ENCODE peak calls at places on chromosomes 3 and 15, in six cellular contexts. Q is T-helper 22 cell, E is body of pancreas, J is left ventricle myocardium superior, P is EL, R is choroid plexus epithelial cell. T is an unnamed sample.

GRCh38 chr3:69088033-69088432 is 3.3 kb downstream of the ARL6IP5 start:
- DNase-seq in Q (no peak), E (no peak), J (no peak), P (peak), R (peak), T (no peak)

GRCh38 chr3:120854908-120855526 is 53.0 kb upstream of the STXBP5L start:
- DNase-seq in Q (no peak), E (no peak), J (no peak), P (no peak), R (no peak), T (no peak)

GRCh38 chr3:110526732-110527727 is 544.6 kb upstream of the NECTIN3 start:
- DNase-seq in Q (no peak), E (no peak), J (no peak), P (peak), R (peak), T (no peak)

GRCh38 chr15:69648775-69649735 is 196.4 kb downstream of the RPLP1 start:
- DNase-seq in Q (no peak), E (no peak), J (no peak), P (no peak), R (no peak), T (no peak)

GRCh38 chr3:72380193-72380592 is 468.1 kb downstream of the SHQ1 start:
- DNase-seq in Q (no peak), E (no peak), J (no peak), P (peak), R (peak), T (no peak)

GRCh38 chr3:43726511-43726910 is 35.8 kb downstream of the ABHD5 start:
- DNase-seq in Q (no peak), E (no peak), J (no peak), P (no peak), R (peak), T (no peak)

GRCh38 chr3:182740710-182741109 is 52.6 kb upstream of the ATP11B start:
- DNase-seq in Q (no peak), E (no peak), J (no peak), P (no peak), R (no peak), T (no peak)

GRCh38 chr3:186589856-186590579 is 19.5 kb downstream of the DNAJB11 start:
- DNase-seq in Q (no peak), E (peak), J (no peak), P (peak), R (peak), T (no peak)

GRCh38 chr3:17473761-17474160 is 268.7 kb downstream of the TBC1D5 start:
- DNase-seq in Q (no peak), E (no peak), J (no peak), P (peak), R (peak), T (no peak)

GRCh38 chr3:178823140-178823539 is 248.5 kb downstream of the ZMAT3 start:
- DNase-seq in Q (no peak), E (no peak), J (no peak), P (no peak), R (no peak), T (peak)

GRCh38 chr3:90092994-90093393 is 985.6 kb downstream of the EPHA3 start:
- DNase-seq in Q (no peak), E (no peak), J (no peak), P (no peak), R (peak), T (no peak)

GRCh38 chr15:25683911-25684310 is 179.2 kb downstream of the ATP10A start:
- DNase-seq in Q (no peak), E (no peak), J (no peak), P (no peak), R (no peak), T (no peak)

GRCh38 chr3:77606372-77606771 is 566.5 kb downstream of the ROBO2 start:
- DNase-seq in Q (no peak), E (no peak), J (no peak), P (no peak), R (no peak), T (no peak)

GRCh38 chr15:65945616-65946015 is 76.3 kb downstream of the RAB11A start:
- DNase-seq in Q (no peak), E (no peak), J (no peak), P (no peak), R (no peak), T (no peak)

GRCh38 chr3:58544546-58544945 is 7.6 kb upstream of the ACOX2 start:
- DNase-seq in Q (no peak), E (no peak), J (no peak), P (no peak), R (no peak), T (no peak)

GRCh38 chr15:73244333-73244732 is 124.4 kb downstream of the HCN4 start:
- DNase-seq in Q (no peak), E (no peak), J (no peak), P (no peak), R (peak), T (no peak)

GRCh38 chr15:73926191-73927002 is at the start of gene LOXL1:
- DNase-seq in Q (no peak), E (peak), J (peak), P (peak), R (peak), T (peak)

GRCh38 chr3:175620532-175620931 is 761.4 kb downstream of the NAALADL2 start:
- DNase-seq in Q (no peak), E (no peak), J (no peak), P (no peak), R (no peak), T (no peak)

GRCh38 chr15:75532413-75533250 is 46.5 kb downstream of the PTPN9 start:
- DNase-seq in Q (no peak), E (peak), J (peak), P (peak), R (peak), T (peak)

GRCh38 chr15:34233614-34234013 is 8.8 kb downstream of the EMC4 start:
- DNase-seq in Q (no peak), E (no peak), J (no peak), P (no peak), R (no peak), T (no peak)

GRCh38 chr3:187196573-187197094 is 652 bp upstream of the RTP1 start:
- DNase-seq in Q (no peak), E (no peak), J (no peak), P (no peak), R (no peak), T (no peak)

GRCh38 chr3:107375682-107376081 is 1.6 kb upstream of the CCDC54 start:
- DNase-seq in Q (no peak), E (no peak), J (no peak), P (no peak), R (no peak), T (no peak)

GRCh38 chr3:37993811-37994638 is 3.4 kb downstream of the VILL start:
- DNase-seq in Q (peak), E (peak), J (peak), P (peak), R (peak), T (peak)

GRCh38 chr15:92930061-92930460 is 29.9 kb downstream of the CHD2 start:
- DNase-seq in Q (no peak), E (no peak), J (no peak), P (peak), R (peak), T (no peak)

GRCh38 chr3:58293516-58293915 is 12.5 kb upstream of the RPP14 start:
- DNase-seq in Q (no peak), E (no peak), J (no peak), P (no peak), R (no peak), T (no peak)

GRCh38 chr3:13419356-13420050 is 619 bp downstream of the NUP210 start:
- DNase-seq in Q (peak), E (peak), J (peak), P (no peak), R (no peak), T (peak)

GRCh38 chr3:8942115-8942514 is 21.2 kb downstream of the RAD18 start:
- DNase-seq in Q (no peak), E (no peak), J (no peak), P (no peak), R (no peak), T (no peak)

GRCh38 chr3:99666201-99666600 is 27.8 kb downstream of the COL8A1 start:
- DNase-seq in Q (no peak), E (no peak), J (no peak), P (peak), R (peak), T (no peak)

GRCh38 chr3:187281191-187281714 is 10.3 kb downstream of the MASP1 start:
- DNase-seq in Q (no peak), E (no peak), J (no peak), P (peak), R (peak), T (no peak)

GRCh38 chr3:82261637-82262036 is 500.2 kb upstream of the GBE1 start:
- DNase-seq in Q (no peak), E (no peak), J (no peak), P (no peak), R (no peak), T (no peak)

GRCh38 chr15:99925661-99926461 is 192.6 kb upstream of the LYSMD4 start:
- DNase-seq in Q (peak), E (peak), J (peak), P (no peak), R (peak), T (peak)

GRCh38 chr3:105823149-105823866 is 45.5 kb downstream of the CBLB start:
- DNase-seq in Q (no peak), E (no peak), J (no peak), P (peak), R (peak), T (no peak)

GRCh38 chr3:105598047-105598796 is 231.5 kb downstream of the ALCAM start:
- DNase-seq in Q (no peak), E (no peak), J (no peak), P (peak), R (peak), T (no peak)

GRCh38 chr15:69704229-69704628 is 251.6 kb downstream of the RPLP1 start:
- DNase-seq in Q (no peak), E (no peak), J (no peak), P (no peak), R (peak), T (no peak)

GRCh38 chr15:48962662-48963523 is 826 bp downstream of the SHC4 start:
- DNase-seq in Q (no peak), E (peak), J (peak), P (peak), R (peak), T (peak)

GRCh38 chr3:33803894-33804526 is 5.6 kb downstream of the PDCD6IP start:
- DNase-seq in Q (no peak), E (no peak), J (no peak), P (no peak), R (no peak), T (no peak)